ENCODE peak calls at places on chromosomes 13 and 19, in four cellular contexts. F, A, N and O are unnamed samples. For H3K4me1, the result is how much of the 10 kb centered on the place peaks cover.

GRCh38 chr13:37385248-37385647 is 213.3 kb downstream of the POSTN start:
- DNase-seq in F (no peak), N (no peak), A (no peak), O (no peak)

GRCh38 chr19:10884273-10884672 is 12.9 kb downstream of the CARM1 start:
- DNase-seq in F (no peak), N (peak), A (no peak), O (no peak)

GRCh38 chr19:40521276-40521675 is 54.5 kb downstream of the SPTBN4 start:
- DNase-seq in F (no peak), N (no peak), A (no peak), O (no peak)

GRCh38 chr19:11659612-11660011 is 62.3 kb downstream of the ZNF627 start:
- DNase-seq in A (no peak), F (peak), N (no peak), O (no peak)

GRCh38 chr13:39602614-39603366 is at the start of gene LHFPL6:
- DNase-seq in A (peak), N (peak), F (peak), O (peak)

GRCh38 chr19:38015771-38016170 is 108.8 kb downstream of the SIPA1L3 start:
- DNase-seq in N (no peak), A (no peak), F (no peak), O (no peak)

GRCh38 chr13:75373988-75374387 is 108.0 kb downstream of the TBC1D4 start:
- DNase-seq in N (no peak), F (no peak), A (no peak), O (no peak)

GRCh38 chr19:11322269-11323024 is 17.0 kb downstream of the RAB3D start:
- DNase-seq in N (no peak), F (no peak), A (no peak), O (no peak)

GRCh38 chr19:41530184-41530534 is 45.8 kb upstream of the CEACAM21 start:
- DNase-seq in F (no peak), N (no peak), A (no peak), O (no peak)

GRCh38 chr13:26227396-26227971 is 5.4 kb upstream of the RNF6 start:
- DNase-seq in F (no peak), A (no peak), N (no peak), O (no peak)

GRCh38 chr19:16595097-16595496 is 22.9 kb upstream of the SLC35E1 start:
- DNase-seq in A (no peak), N (no peak), F (no peak), O (no peak)

GRCh38 chr13:40082644-40083043 is 427.2 kb downstream of the COG6 start:
- DNase-seq in N (no peak), F (no peak), A (no peak), O (no peak)

GRCh38 chr13:31920301-31920818 is 111.2 kb upstream of the FRY start:
- DNase-seq in F (no peak), N (no peak), A (no peak), O (no peak)

GRCh38 chr19:1610579-1610978 is 5.3 kb upstream of the UQCR11 start:
- DNase-seq in A (no peak), N (no peak), F (no peak), O (no peak)

GRCh38 chr13:31639443-31640163 is 99.7 kb upstream of the RXFP2 start:
- DNase-seq in F (no peak), A (no peak), N (no peak), O (no peak)

GRCh38 chr19:58538257-58539168 is 5.4 kb upstream of the TRIM28 start:
- DNase-seq in A (peak), N (no peak), F (no peak), O (peak)

GRCh38 chr19:2282062-2282861 is at the start of gene PEAK3:
- DNase-seq in N (peak), F (no peak), A (peak), O (peak)

GRCh38 chr19:50580970-50581636 is 12.9 kb upstream of the LRRC4B start:
- DNase-seq in F (no peak), N (no peak), A (no peak), O (no peak)

GRCh38 chr19:48815870-48816501 is 5.2 kb upstream of the BCAT2 start:
- DNase-seq in A (no peak), F (peak), N (no peak), O (no peak)

GRCh38 chr19:48814895-48815294 is 4.1 kb upstream of the BCAT2 start:
- DNase-seq in N (no peak), A (no peak), F (no peak), O (no peak)

GRCh38 chr19:48810151-48810550 is 678 bp downstream of the BCAT2 start:
- DNase-seq in F (no peak), N (no peak), A (no peak), O (no peak)

GRCh38 chr19:48812094-48812929 is 1.5 kb upstream of the BCAT2 start:
- DNase-seq in F (peak), N (peak), A (peak), O (peak)

DNA sequence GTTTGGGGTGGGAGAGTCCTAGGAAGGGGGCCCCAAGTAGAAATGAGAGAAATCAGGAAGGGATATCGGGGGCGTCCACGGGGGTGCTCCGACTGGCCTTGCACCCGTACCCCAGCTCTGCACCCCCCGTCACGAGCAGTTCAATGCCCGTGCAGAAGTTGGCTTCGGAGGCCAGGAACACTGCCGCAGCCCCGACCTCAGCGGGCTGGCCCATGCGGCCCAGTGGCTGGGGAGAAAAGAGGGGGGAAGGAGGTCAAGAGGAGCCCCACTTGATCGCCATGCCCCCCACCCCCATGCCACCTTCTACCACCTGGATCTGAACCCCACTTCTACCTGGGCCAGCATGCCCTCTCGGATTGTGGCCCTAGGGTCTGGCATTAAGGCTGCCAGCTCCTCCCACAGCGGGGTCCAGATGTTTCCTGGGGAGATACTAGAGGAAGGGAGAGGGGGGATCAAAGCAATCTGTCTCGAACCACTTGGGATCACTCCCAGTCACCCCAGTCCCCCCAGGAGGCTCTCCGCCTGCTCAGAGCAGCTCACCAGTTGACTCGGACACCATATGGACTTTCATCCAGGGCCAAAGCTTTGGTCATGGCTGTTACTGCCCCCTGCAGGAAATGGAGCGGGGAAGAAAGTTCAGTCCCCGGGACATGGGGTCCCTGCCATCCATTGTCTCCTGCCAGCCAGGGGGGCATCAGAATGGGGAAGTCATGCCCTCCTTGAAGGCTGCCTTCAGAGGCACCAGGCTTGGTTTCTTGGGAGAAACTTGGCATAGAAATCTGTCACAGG is 2.5 kb upstream of the BCAT2 start:
- DNase-seq in A (no peak), F (no peak), N (no peak), O (no peak)
- TF ChIP-seq CTCF in A (no peak), F (no peak), N (no peak), O (no peak)

GRCh38 chr13:98327326-98328314 is 150.6 kb upstream of the RNF113B start:
- DNase-seq in A (no peak), F (no peak), N (no peak), O (no peak)

GRCh38 chr13:98324105-98324504 is 147.0 kb upstream of the RNF113B start:
- DNase-seq in A (no peak), N (no peak), F (no peak), O (no peak)

GRCh38 chr13:98328511-98328910 is 151.4 kb upstream of the RNF113B start:
- DNase-seq in A (no peak), F (no peak), N (no peak), O (no peak)

GRCh38 chr13:98326274-98326673 is 149.2 kb upstream of the RNF113B start:
- DNase-seq in A (no peak), F (no peak), N (no peak), O (no peak)

GRCh38 chr13:98325724-98326123 is 148.7 kb upstream of the RNF113B start:
- DNase-seq in A (no peak), N (no peak), F (no peak), O (no peak)
- H3K4me1 ChIP-seq in A (under half), N (under half), F (under half), O (under half)

GRCh38 chr13:85498774-85499173 is 300.4 kb downstream of the SLITRK6 start:
- DNase-seq in A (no peak), F (no peak), N (no peak), O (no peak)
- H3K4me3 ChIP-seq in A (no peak), F (no peak), N (no peak), O (no peak)

GRCh38 chr13:49869514-49869913 is 66.6 kb downstream of the SPRYD7 start:
- DNase-seq in A (no peak), N (no peak), F (no peak), O (no peak)
- TF ChIP-seq CTCF in A (no peak), N (no peak), F (peak), O (no peak)

GRCh38 chr19:56121180-56122167 is at the start of gene ZNF787:
- DNase-seq in F (peak), N (peak), A (peak), O (peak)
- H3K4me1 ChIP-seq in F (under half), N (half or more), A (under half), O (under half)

DNA sequence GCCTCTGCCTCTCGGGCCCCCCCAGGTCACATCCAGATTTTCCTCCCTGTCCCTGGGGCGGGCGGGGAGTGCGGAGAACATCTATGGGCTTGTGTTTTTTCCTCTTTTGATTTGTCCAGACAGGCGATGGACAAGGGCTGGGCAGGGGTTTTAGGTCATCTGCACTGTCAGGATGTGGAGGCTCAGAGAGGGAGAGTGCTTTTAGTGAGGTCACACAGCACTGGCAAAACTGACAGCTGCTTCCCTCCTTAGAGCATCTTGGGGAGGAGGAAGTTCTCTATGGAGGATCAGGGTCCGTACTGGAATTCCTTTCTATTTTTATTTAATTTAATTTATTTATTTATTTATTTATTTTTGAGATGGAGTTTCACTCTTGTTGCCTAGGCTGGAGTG is 38.9 kb downstream of the NFIC start:
- DNase-seq in N (no peak), A (no peak), F (no peak), O (no peak)
- H3K4me3 ChIP-seq in N (no peak), A (peak), F (no peak), O (no peak)

GRCh38 chr19:49081273-49081672 is 4.0 kb upstream of the SNRNP70 start:
- DNase-seq in F (no peak), A (no peak), N (no peak), O (no peak)

GRCh38 chr19:49085020-49085867 is at the start of gene SNRNP70:
- DNase-seq in A (peak), N (peak), F (peak), O (peak)

GRCh38 chr19:49084206-49085019 is 838 bp upstream of the SNRNP70 start:
- DNase-seq in A (no peak), N (no peak), F (no peak), O (no peak)

GRCh38 chr19:49086296-49086695 is 1.0 kb downstream of the SNRNP70 start:
- DNase-seq in A (no peak), N (no peak), F (no peak), O (no peak)

GRCh38 chr19:49085868-49086232 is 599 bp downstream of the SNRNP70 start:
- DNase-seq in N (no peak), A (no peak), F (no peak), O (no peak)
- TF ChIP-seq CTCF in N (no peak), A (no peak), F (no peak), O (no peak)